ENCODE peak calls at places on chromosomes 12 and 14, in nine cellular contexts. O is heart left ventricle; L is colonic mucosa; D is Peyer's patch; I is uterus; V is naive thymus-derived CD4-positive, alpha-beta T cell; A is tibial artery; Z is MM.1S; X is A549. Q is an unnamed sample.

GRCh38 chr12:3236345-3237153 is 159.4 kb downstream of the TSPAN9 start:
- DNase-seq in L (peak; percentile 38), X (peak; percentile 44), O (peak; percentile 76), V (no peak), I (peak; percentile 57), Z (peak; percentile 36), A (no peak), D (no peak), Q (no peak)

GRCh38 chr12:3715999-3716398 is 36.9 kb downstream of the CRACR2A start:
- DNase-seq in D (no peak), A (no peak), X (no peak), V (no peak), I (no peak), L (no peak), Z (no peak), O (no peak), Q (no peak)

GRCh38 chr14:94115068-94115591 is 4.6 kb downstream of the IFI27 start:
- DNase-seq in X (no peak), Z (no peak), I (peak; percentile 57), O (no peak), A (peak; percentile 35), V (no peak), D (no peak), L (peak; percentile 52), Q (no peak)

GRCh38 chr12:3012786-3013185 is 53.6 kb downstream of the TEAD4 start:
- DNase-seq in Z (no peak), D (no peak), A (no peak), L (no peak), O (no peak), X (no peak), V (no peak), I (no peak), Q (no peak)

GRCh38 chr14:68408680-68409079 is 384.2 kb downstream of the ZFP36L1 start:
- DNase-seq in L (no peak), D (no peak), V (no peak), X (peak; percentile 35), Z (no peak), I (no peak), O (no peak), A (no peak), Q (no peak)

GRCh38 chr12:14982562-14982961 is 9.7 kb downstream of the PDE6H start:
- DNase-seq in O (no peak), A (no peak), Z (no peak), V (no peak), L (no peak), I (no peak), D (no peak), X (no peak), Q (no peak)

GRCh38 chr12:95088339-95088738 is 14.9 kb upstream of the NR2C1 start:
- DNase-seq in Z (no peak), I (no peak), O (no peak), A (no peak), V (no peak), D (no peak), X (no peak), L (no peak), Q (no peak)

GRCh38 chr12:9118161-9118560 is 2.4 kb upstream of the A2M start:
- DNase-seq in V (no peak), I (no peak), Z (peak; percentile 9), D (no peak), A (peak; percentile 72), X (no peak), L (no peak), O (no peak), Q (no peak)

GRCh38 chr12:100017056-100017455 is 32.3 kb upstream of the ANKS1B start:
- DNase-seq in O (no peak), A (no peak), L (no peak), I (no peak), Z (no peak), X (peak; percentile 11), V (no peak), D (no peak), Q (no peak)

GRCh38 chr14:24943024-24943423 is 106.9 kb downstream of the STXBP6 start:
- DNase-seq in X (no peak), I (peak; percentile 47), D (no peak), O (peak; percentile 28), Z (peak; percentile 72), L (no peak), A (no peak), V (no peak), Q (no peak)

GRCh38 chr12:46452061-46452615 is 79.6 kb upstream of the SLC38A2 start:
- DNase-seq in A (no peak), I (no peak), Z (no peak), L (no peak), O (no peak), V (no peak), X (no peak), D (no peak), Q (no peak)
- H3K4me1 ChIP-seq in A (peaks cover 24% of the 10 kb centered on the region), I (peaks cover 6% of the 10 kb centered on the region), Z (peaks cover 17% of the 10 kb centered on the region), L (peaks cover 7% of the 10 kb centered on the region), O (peaks cover 10% of the 10 kb centered on the region), V (peaks cover 43% of the 10 kb centered on the region), X (peaks cover 38% of the 10 kb centered on the region), D (no peaks in the 10 kb centered on the region), Q (peaks cover 5% of the 10 kb centered on the region)

GRCh38 chr12:124569375-124570148 is 2.1 kb upstream of the NCOR2 start:
- DNase-seq in D (no peak), X (no peak), A (no peak), I (no peak), Z (no peak), L (no peak), O (no peak), V (no peak), Q (no peak)
- H3K27ac ChIP-seq in D (peak overlapping the region; percentile 7), X (peak overlapping the region; percentile 99), A (peak overlapping the region; percentile 79), I (peak overlapping the region; percentile 92), Z (no peak overlapping the region), L (no peak overlapping the region), O (peak overlapping the region; percentile 99), V (no peak overlapping the region), Q (no peak overlapping the region)

DNA sequence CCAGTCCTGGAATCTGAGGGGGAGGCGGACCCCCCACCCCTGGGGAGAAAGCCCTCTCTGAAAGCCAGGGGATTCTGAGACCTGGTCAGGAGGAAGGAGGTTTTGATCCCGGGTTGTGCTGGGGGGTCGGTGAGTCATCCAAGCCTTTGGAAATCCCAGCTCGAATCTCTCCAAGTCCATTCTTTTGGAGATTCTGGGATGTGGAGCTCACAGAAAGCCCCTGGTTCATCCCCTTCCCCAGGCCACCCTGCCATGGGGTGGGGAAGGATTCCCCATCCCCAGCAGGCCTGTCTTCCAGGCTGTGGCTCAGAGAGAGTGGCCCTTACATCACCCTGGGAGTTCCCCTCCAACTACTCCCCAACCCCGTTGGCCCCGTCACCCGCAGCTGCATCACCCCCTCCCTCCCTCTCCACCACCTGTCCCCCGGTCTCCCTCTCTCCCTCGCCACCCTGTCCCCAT is 14.3 kb downstream of the EXOC3L4 start:
- DNase-seq in L (no peak), X (peak; percentile 81), I (peak; percentile 73), Z (no peak), O (no peak), D (no peak), A (no peak), V (no peak), Q (no peak)
- H3K4me1 ChIP-seq in L (peaks cover 17% of the 10 kb centered on the region), X (peaks cover 87% of the 10 kb centered on the region), I (peaks cover 13% of the 10 kb centered on the region), Z (peaks cover 6% of the 10 kb centered on the region), O (peaks cover 27% of the 10 kb centered on the region), D (peaks cover 13% of the 10 kb centered on the region), A (peaks cover 30% of the 10 kb centered on the region), V (no peaks in the 10 kb centered on the region), Q (peaks cover 9% of the 10 kb centered on the region)

GRCh38 chr12:97995085-97995484 is 520.3 kb upstream of the TMPO start:
- DNase-seq in Z (no peak), V (no peak), I (no peak), A (no peak), X (no peak), D (no peak), O (no peak), L (no peak), Q (no peak)
- H3K27ac ChIP-seq in Z (no peak overlapping the region), V (no peak overlapping the region), I (no peak overlapping the region), A (no peak overlapping the region), X (no peak overlapping the region), D (no peak overlapping the region), O (no peak overlapping the region), L (no peak overlapping the region), Q (no peak overlapping the region)

DNA sequence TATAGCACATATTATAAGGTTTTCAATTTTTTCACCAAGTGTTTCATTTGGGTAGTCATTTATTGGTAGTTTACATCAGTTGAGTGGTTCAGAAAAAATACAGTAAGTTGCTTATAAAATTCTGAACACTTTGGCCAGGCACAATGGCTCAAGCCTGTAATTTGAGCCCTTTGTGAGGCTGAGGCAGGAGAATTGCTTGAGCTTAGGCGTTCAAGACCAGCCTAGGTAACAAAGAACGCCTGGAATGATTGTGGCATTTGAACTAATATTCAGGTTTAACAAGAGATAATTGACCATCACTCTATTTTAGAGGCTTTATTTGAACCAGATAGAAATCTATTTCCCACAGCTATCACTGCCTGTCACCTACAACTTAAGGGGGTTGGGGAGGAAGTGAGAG is 22.7 kb downstream of the HIF1A start:
- DNase-seq in X (no peak), O (no peak), V (no peak), A (no peak), L (no peak), D (no peak), Z (no peak), I (no peak), Q (no peak)
- H3K4me1 ChIP-seq in X (peaks cover 99% of the 10 kb centered on the region), O (peaks cover 61% of the 10 kb centered on the region), V (peaks cover 44% of the 10 kb centered on the region), A (peaks cover 6% of the 10 kb centered on the region), L (peaks cover 3% of the 10 kb centered on the region), D (peaks cover 20% of the 10 kb centered on the region), Z (no peaks in the 10 kb centered on the region), I (no peaks in the 10 kb centered on the region), Q (peaks cover 26% of the 10 kb centered on the region)